ENCODE peak calls at places on chromosomes 12 and 14, in five cellular contexts. E is adrenal gland, O is right cardiac atrium, W is aorta, V is heart right ventricle. Z is an unnamed sample.

GRCh38 chr14:85475113-85475512 is 54.8 kb upstream of the FLRT2 start:
- DNase-seq in E (no peak), O (no peak), W (no peak), V (no peak), Z (no peak)

GRCh38 chr12:76444408-76444984 is 96.3 kb upstream of the BBS10 start:
- DNase-seq in E (no peak), O (no peak), W (no peak), V (no peak), Z (no peak)

GRCh38 chr12:121637231-121637914 is 11.0 kb downstream of the ORAI1 start:
- DNase-seq in E (peak; percentile 21), O (peak; percentile 61), W (peak; percentile 70), V (no peak), Z (peak; percentile 68)

GRCh38 chr12:124379938-124380754 is 85.3 kb downstream of the RFLNA start:
- DNase-seq in E (peak; percentile 84), O (peak; percentile 89), W (peak; percentile 93), V (peak; percentile 78), Z (no peak)

GRCh38 chr14:95562892-95563685 is 28.2 kb downstream of the GLRX5 start:
- DNase-seq in E (peak; percentile 38), O (peak; percentile 53), W (no peak), V (no peak), Z (no peak)

GRCh38 chr12:105256921-105257320 is 20.9 kb upstream of the APPL2 start:
- DNase-seq in E (no peak), O (no peak), W (no peak), V (no peak), Z (no peak)

GRCh38 chr14:73741876-73742519 is 27.8 kb upstream of the PNMA1 start:
- DNase-seq in E (no peak), O (peak; percentile 60), W (no peak), V (no peak), Z (peak; percentile 79)

GRCh38 chr14:55438066-55438683 is 2.2 kb downstream of the TBPL2 start:
- DNase-seq in E (peak; percentile 70), O (no peak), W (no peak), V (peak; percentile 20), Z (peak; percentile 14)

GRCh38 chr12:47754881-47755280 is 3.8 kb downstream of the RAPGEF3 start:
- DNase-seq in E (no peak), O (no peak), W (no peak), V (no peak), Z (no peak)

GRCh38 chr14:89473979-89474378 is 56.9 kb upstream of the FOXN3 start:
- DNase-seq in E (no peak), O (no peak), W (no peak), V (no peak), Z (no peak)

GRCh38 chr12:113002155-113002554 is 23.8 kb downstream of the OAS2 start:
- DNase-seq in E (no peak), O (no peak), W (no peak), V (no peak), Z (no peak)

GRCh38 chr12:120290541-120291312 is 976 bp downstream of the RNU4-2 start:
- DNase-seq in E (peak; percentile 75), O (no peak), W (no peak), V (no peak), Z (no peak)

GRCh38 chr12:126582231-126582630 is 1517.0 kb downstream of the AACS start:
- DNase-seq in E (no peak), O (no peak), W (no peak), V (no peak), Z (no peak)

GRCh38 chr14:96575233-96575632 is 73.1 kb downstream of the PAPOLA start:
- DNase-seq in E (no peak), O (no peak), W (no peak), V (no peak), Z (no peak)

GRCh38 chr12:77231548-77231947 is 166.2 kb upstream of the E2F7 start:
- DNase-seq in E (peak; percentile 69), O (peak; percentile 97), W (peak; percentile 75), V (peak; percentile 32), Z (no peak)

GRCh38 chr12:50727466-50727865 is 36.4 kb upstream of the ATF1 start:
- DNase-seq in E (no peak), O (no peak), W (no peak), V (no peak), Z (no peak)

GRCh38 chr12:90280564-90281058 is 572.0 kb upstream of the ATP2B1 start:
- DNase-seq in E (no peak), O (no peak), W (no peak), V (no peak), Z (no peak)

GRCh38 chr14:91284146-91284790 is 39.8 kb upstream of the GPR68 start:
- DNase-seq in E (no peak), O (peak; percentile 61), W (no peak), V (no peak), Z (no peak)

GRCh38 chr12:51270067-51270846 is at the start of gene SMAGP:
- DNase-seq in E (peak; percentile 58), O (peak; percentile 77), W (peak; percentile 63), V (peak; percentile 64), Z (peak; percentile 77)

GRCh38 chr12:112308184-112308583 is 74.0 kb downstream of the HECTD4 start:
- DNase-seq in E (no peak), O (no peak), W (no peak), V (no peak), Z (no peak)

GRCh38 chr12:128137140-128137539 is 129.8 kb upstream of the TMEM132C start:
- DNase-seq in E (no peak), O (no peak), W (no peak), V (no peak), Z (no peak)

GRCh38 chr12:111171334-111171733 is 197.6 kb downstream of the PHETA1 start:
- DNase-seq in E (no peak), O (no peak), W (peak; percentile 69), V (no peak), Z (no peak)

GRCh38 chr14:105525861-105526780 is at the start of gene TMEM121:
- DNase-seq in E (no peak), O (peak; percentile 73), W (no peak), V (no peak), Z (no peak)

GRCh38 chr14:89364316-89364715 is 52.7 kb downstream of the FOXN3 start:
- DNase-seq in E (no peak), O (no peak), W (no peak), V (no peak), Z (no peak)

GRCh38 chr12:105033851-105034250 is 47.7 kb downstream of the NOPCHAP1 start:
- DNase-seq in E (no peak), O (no peak), W (no peak), V (no peak), Z (no peak)

GRCh38 chr12:107523760-107524558 is 161.6 kb upstream of the PWP1 start:
- DNase-seq in E (no peak), O (no peak), W (no peak), V (no peak), Z (no peak)

GRCh38 chr12:121958521-121959240 is 40.3 kb downstream of the CFAP251 start:
- DNase-seq in E (no peak), O (no peak), W (no peak), V (no peak), Z (no peak)

GRCh38 chr12:25578739-25579138 is 25.7 kb upstream of the LMNTD1 start:
- DNase-seq in E (no peak), O (no peak), W (no peak), V (no peak), Z (no peak)

GRCh38 chr12:12661086-12661485 is 34.9 kb downstream of the GPR19 start:
- DNase-seq in E (peak; percentile 42), O (no peak), W (no peak), V (no peak), Z (no peak)

GRCh38 chr14:54170301-54170700 is 213.7 kb upstream of the BMP4 start:
- DNase-seq in E (no peak), O (no peak), W (no peak), V (no peak), Z (no peak)

GRCh38 chr14:54166049-54166950 is 209.7 kb upstream of the BMP4 start:
- DNase-seq in E (no peak), O (no peak), W (peak; percentile 34), V (no peak), Z (no peak)

GRCh38 chr14:54172114-54172513 is 215.5 kb upstream of the BMP4 start:
- DNase-seq in E (no peak), O (no peak), W (no peak), V (no peak), Z (peak; percentile 56)

GRCh38 chr14:54168489-54168888 is 211.9 kb upstream of the BMP4 start:
- DNase-seq in E (no peak), O (no peak), W (no peak), V (no peak), Z (no peak)

DNA sequence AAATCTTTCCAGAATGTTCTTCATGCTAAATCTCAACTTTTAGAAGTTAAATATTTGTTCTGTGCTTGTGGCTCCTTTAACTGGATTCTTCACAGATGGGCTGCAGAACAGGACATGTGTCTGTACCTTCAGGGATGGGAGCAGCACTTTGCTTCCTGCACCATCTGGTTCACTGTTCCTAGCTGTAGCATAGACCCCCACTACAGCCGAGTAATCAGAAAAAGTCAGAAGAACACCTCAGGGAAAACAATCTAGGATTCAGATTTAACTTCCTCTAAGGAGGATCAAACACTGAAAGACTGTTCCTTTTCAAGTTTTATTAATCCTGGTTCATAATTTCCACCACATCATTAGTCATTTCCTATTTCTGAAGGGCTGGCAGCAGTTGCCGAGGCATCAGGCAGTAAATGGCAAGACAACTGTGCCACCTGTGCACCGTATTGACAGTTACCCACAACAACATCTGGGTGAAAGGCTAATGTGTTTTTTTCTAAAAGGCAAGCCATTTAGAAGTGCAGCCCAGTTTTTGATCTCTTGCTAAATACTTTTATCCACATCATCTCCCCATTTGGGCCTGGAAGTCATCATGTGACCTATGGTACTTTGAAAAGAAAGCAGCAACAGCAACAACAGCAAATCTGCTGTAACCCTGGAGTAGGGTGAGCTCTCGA is 212.8 kb upstream of the BMP4 start:
- DNase-seq in E (no peak), O (no peak), W (no peak), V (no peak), Z (peak; percentile 83)
- H3K4me1 ChIP-seq in E (no peaks in the 10 kb centered on the region), O (peaks cover 2% of the 10 kb centered on the region), W (peaks cover under 1% of the 10 kb centered on the region), V (peaks cover 66% of the 10 kb centered on the region), Z (peaks cover 70% of the 10 kb centered on the region)

GRCh38 chr12:53235164-53235563 is 3.2 kb upstream of the RARG start:
- DNase-seq in E (no peak), O (no peak), W (no peak), V (no peak), Z (no peak)
- H3K4me1 ChIP-seq in E (peaks cover 14% of the 10 kb centered on the region), O (peaks cover 15% of the 10 kb centered on the region), W (no peaks in the 10 kb centered on the region), V (peaks cover 38% of the 10 kb centered on the region), Z (peaks cover 26% of the 10 kb centered on the region)

GRCh38 chr14:102810523-102810922 is 33.3 kb downstream of the TRAF3 start:
- DNase-seq in E (no peak), O (no peak), W (no peak), V (no peak), Z (no peak)
- H3K4me1 ChIP-seq in E (no peaks in the 10 kb centered on the region), O (no peaks in the 10 kb centered on the region), W (no peaks in the 10 kb centered on the region), V (no peaks in the 10 kb centered on the region), Z (no peaks in the 10 kb centered on the region)

DNA sequence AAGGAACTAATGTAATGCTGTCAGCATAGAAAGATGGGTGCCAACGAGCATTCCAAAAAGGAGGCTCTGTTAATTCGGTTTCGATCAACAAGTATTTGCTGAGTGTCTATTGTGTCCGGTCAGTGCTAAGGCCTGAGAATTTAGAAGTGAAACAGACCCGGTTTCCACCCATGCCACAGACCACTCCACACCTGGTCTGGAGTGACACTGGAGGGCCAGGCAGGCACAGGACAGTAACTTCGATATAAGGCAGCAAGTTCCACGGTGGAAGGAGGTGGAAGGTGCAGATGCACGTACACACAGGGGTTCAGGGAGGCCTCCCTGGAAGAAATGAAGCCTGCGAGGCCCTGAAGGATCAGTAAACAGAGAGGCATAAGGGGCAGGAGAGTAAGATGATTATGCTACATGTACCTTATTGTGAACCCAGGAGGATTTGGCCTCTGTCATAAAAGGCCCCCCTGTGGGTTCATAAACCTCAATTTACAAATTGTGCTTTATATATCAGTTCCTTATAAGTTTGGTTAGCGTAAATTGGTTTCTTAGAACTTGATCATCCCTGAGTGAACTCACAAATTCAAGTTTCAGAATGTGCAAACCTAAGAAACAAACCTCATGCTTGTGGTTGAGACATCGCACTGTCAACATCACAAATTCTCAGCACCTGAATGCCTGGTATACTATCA is 25.9 kb downstream of the SSH1 start:
- DNase-seq in E (no peak), O (no peak), W (no peak), V (no peak), Z (no peak)
- H3K4me1 ChIP-seq in E (peaks cover 19% of the 10 kb centered on the region), O (peaks cover 39% of the 10 kb centered on the region), W (peaks cover 10% of the 10 kb centered on the region), V (peaks cover 95% of the 10 kb centered on the region), Z (no peaks in the 10 kb centered on the region)

Z was measured in DND-41.